ENCODE peak calls at places on chromosomes 5 and 9, in four cellular contexts. B is WERI-Rb-1, I is tibial nerve, T is HL-60. Q is an unnamed sample.
A peak's percentile ranks its signal among the peaks of the same experiment; 100 is the strongest.

GRCh38 chr5:1666812-1667588 is 132.6 kb downstream of the MRPL36 start:
- DNase-seq in B (peak; percentile 89), T (no peak), I (no peak), Q (peak; percentile 76)

GRCh38 chr9:18666987-18667772 is 193.2 kb downstream of the ADAMTSL1 start:
- DNase-seq in I (no peak), B (no peak), T (no peak), Q (no peak)

GRCh38 chr5:133285583-133286021 is 233.8 kb downstream of the HSPA4 start:
- DNase-seq in I (no peak), T (no peak), B (no peak), Q (no peak)

GRCh38 chr5:42057254-42057690 is 132.2 kb downstream of the FBXO4 start:
- DNase-seq in I (peak; percentile 23), T (peak; percentile 6), B (peak; percentile 44), Q (peak; percentile 59)

GRCh38 chr9:133004091-133005072 is 25.9 kb downstream of the GFI1B start:
- DNase-seq in B (peak; percentile 6), I (no peak), T (no peak), Q (no peak)

GRCh38 chr5:110002652-110003051 is 312.9 kb downstream of the MAN2A1 start:
- DNase-seq in T (no peak), B (no peak), I (no peak), Q (no peak)

GRCh38 chr9:94150890-94151660 is 66.8 kb downstream of the PTPDC1 start:
- DNase-seq in I (no peak), B (no peak), T (no peak), Q (no peak)

GRCh38 chr5:151492729-151493128 is 45.3 kb downstream of the SLC36A1 start:
- DNase-seq in I (no peak), B (no peak), T (no peak), Q (no peak)

GRCh38 chr9:100465765-100466164 is 7.2 kb upstream of the TMEFF1 start:
- DNase-seq in T (no peak), I (no peak), B (no peak), Q (no peak)

GRCh38 chr5:77172713-77173328 is 37.7 kb upstream of the PDE8B start:
- DNase-seq in B (no peak), I (no peak), T (no peak), Q (no peak)

GRCh38 chr5:72110401-72111013 is 3.2 kb downstream of the MAP1B start:
- DNase-seq in B (no peak), I (no peak), T (no peak), Q (peak; percentile 80)

GRCh38 chr5:72117281-72117680 is 10.0 kb downstream of the MAP1B start:
- DNase-seq in T (no peak), B (no peak), I (no peak), Q (no peak)

GRCh38 chr5:72115277-72115676 is 8.0 kb downstream of the MAP1B start:
- DNase-seq in I (no peak), B (no peak), T (no peak), Q (no peak)

GRCh38 chr5:72109625-72110024 is 2.4 kb downstream of the MAP1B start:
- DNase-seq in T (no peak), B (peak; percentile 61), I (no peak), Q (peak; percentile 65)

GRCh38 chr5:72114629-72115028 is 7.4 kb downstream of the MAP1B start:
- DNase-seq in T (no peak), I (no peak), B (no peak), Q (no peak)
- TF ChIP-seq CTCF in T (no peak), I (no peak), B (no peak), Q (no peak)

GRCh38 chr5:35828092-35828598 is 28.5 kb upstream of the IL7R start:
- DNase-seq in T (no peak), I (no peak), B (no peak), Q (no peak)
- TF ChIP-seq CTCF in T (no peak), I (no peak), B (no peak), Q (no peak)

GRCh38 chr9:37329576-37329975 is 92.9 kb upstream of the GRHPR start:
- DNase-seq in B (peak; percentile 32), T (no peak), I (no peak), Q (peak; percentile 25)
- TF ChIP-seq CTCF in B (peak; percentile 52), T (no peak), I (no peak), Q (peak; percentile 80)

GRCh38 chr5:179165421-179166170 is 105.4 kb downstream of the ZNF354C start:
- DNase-seq in T (no peak), B (peak; percentile 24), I (no peak), Q (no peak)

GRCh38 chr5:179166171-179166885 is 106.2 kb downstream of the ZNF354C start:
- DNase-seq in I (no peak), B (no peak), T (no peak), Q (no peak)

GRCh38 chr5:179167871-179168451 is 107.8 kb downstream of the ZNF354C start:
- DNase-seq in I (no peak), B (no peak), T (no peak), Q (no peak)

GRCh38 chr5:179168636-179169035 is 108.5 kb downstream of the ZNF354C start:
- DNase-seq in I (no peak), B (no peak), T (no peak), Q (no peak)

GRCh38 chr5:179166886-179167841 is 107.0 kb downstream of the ZNF354C start:
- DNase-seq in T (no peak), I (peak; percentile 44), B (peak; percentile 28), Q (peak; percentile 58)
- TF ChIP-seq CTCF in T (peak; percentile 18), I (peak; percentile 98), B (peak; percentile 66), Q (peak; percentile 62)

DNA sequence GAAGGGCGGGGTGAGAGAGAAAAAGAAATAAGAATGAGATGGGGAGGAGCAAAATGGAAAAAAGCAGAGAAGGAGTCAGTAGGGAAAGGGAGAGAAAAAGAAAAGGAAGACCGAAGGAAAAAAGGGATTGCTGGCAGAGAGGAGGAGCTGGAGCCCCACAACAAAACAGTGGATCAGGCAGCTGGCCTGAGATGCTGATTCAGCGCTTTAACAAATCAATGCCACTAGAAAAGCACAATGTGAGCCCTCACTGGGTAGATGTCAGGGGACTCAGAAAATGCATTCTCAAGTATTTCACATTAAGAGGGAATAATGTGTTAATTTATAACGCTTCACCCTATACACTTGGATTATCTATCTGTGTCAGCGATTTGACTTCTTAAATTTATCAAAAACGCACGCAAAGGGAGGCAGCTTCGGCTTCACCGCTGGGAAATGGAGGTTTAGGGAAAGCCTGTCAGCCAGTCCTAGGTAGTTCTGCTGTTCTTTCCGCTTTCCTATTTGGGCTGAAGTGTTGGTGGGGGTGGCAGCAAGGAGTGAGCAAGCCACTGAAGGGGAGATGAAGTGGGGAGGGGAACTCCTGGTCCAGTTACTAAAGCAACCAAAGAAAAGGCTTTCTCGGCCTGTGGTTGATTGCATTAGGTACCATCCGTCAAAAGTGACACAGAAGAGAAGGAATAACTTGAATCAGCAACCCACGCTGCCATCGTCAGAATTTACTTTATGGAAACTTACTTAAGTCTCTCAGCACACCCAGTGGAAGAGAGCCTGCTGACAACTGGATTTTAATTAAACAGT is 161.6 kb downstream of the BNC2 start:
- DNase-seq in B (no peak), T (no peak), I (no peak), Q (no peak)
- TF ChIP-seq CTCF in B (no peak), T (no peak), I (no peak), Q (no peak)

GRCh38 chr5:43515678-43516048 is 715 bp upstream of the C5orf34 start:
- DNase-seq in T (no peak), I (no peak), B (no peak), Q (no peak)

GRCh38 chr5:43514471-43514815 is 505 bp downstream of the C5orf34 start:
- DNase-seq in T (no peak), B (no peak), I (no peak), Q (peak; percentile 21)

GRCh38 chr5:43520615-43521014 is 5.7 kb upstream of the C5orf34 start:
- DNase-seq in T (no peak), B (no peak), I (no peak), Q (no peak)

GRCh38 chr5:43514816-43515677 is at the start of gene C5orf34:
- DNase-seq in B (peak; percentile 97), T (peak; percentile 91), I (peak; percentile 99), Q (peak; percentile 97)
- TF ChIP-seq CTCF in B (no peak), T (no peak), I (peak; percentile 14), Q (no peak)